ENCODE peak calls at places on chromosomes 3 and 15, in nine cellular contexts. Z is Peyer's patch, L is GM20000, C is AG09309, B is transverse colon, Y is fibroblast of mammary gland, P is H1, M is uterus, U is choroid plexus epithelial cell. V is an unnamed sample.
A peak's percentile ranks its signal among the peaks of the same experiment; 100 is the strongest.

GRCh38 chr3:134897391-134898131 is 102.5 kb downstream of the EPHB1 start:
- DNase-seq in Z (no peak), L (no peak), C (no peak), B (no peak), Y (no peak), P (no peak), M (no peak), U (no peak), V (no peak)

GRCh38 chr3:143287403-143287802 is 167.8 kb downstream of the CHST2 start:
- DNase-seq in Z (no peak), L (no peak), C (no peak), B (no peak), Y (no peak), P (no peak), M (no peak), U (no peak), V (no peak)

GRCh38 chr15:88476635-88477038 is 9.1 kb downstream of the MRPS11 start:
- DNase-seq in Z (no peak), L (peak; percentile 49), C (no peak), B (no peak), Y (peak; percentile 68), P (no peak), M (peak; percentile 50), U (peak; percentile 69), V (no peak)

GRCh38 chr3:42764115-42764514 is 8.9 kb downstream of the CCDC13 start:
- DNase-seq in Z (no peak), L (no peak), C (no peak), B (no peak), Y (no peak), P (no peak), M (no peak), U (no peak), V (no peak)

GRCh38 chr3:42071720-42072582 is 19.2 kb upstream of the TRAK1 start:
- DNase-seq in Z (peak; percentile 54), L (peak; percentile 38), C (peak; percentile 80), B (peak; percentile 75), Y (peak; percentile 87), P (no peak), M (peak; percentile 60), U (peak; percentile 76), V (peak; percentile 33)

GRCh38 chr3:77320514-77320913 is 280.6 kb downstream of the ROBO2 start:
- DNase-seq in Z (no peak), L (peak; percentile 17), C (no peak), B (no peak), Y (peak; percentile 48), P (no peak), M (no peak), U (peak; percentile 85), V (no peak)

GRCh38 chr3:102006812-102007485 is 157.6 kb downstream of the NFKBIZ start:
- DNase-seq in Z (no peak), L (no peak), C (peak; percentile 86), B (peak; percentile 14), Y (peak; percentile 95), P (no peak), M (peak; percentile 19), U (peak; percentile 99), V (no peak)

GRCh38 chr15:74345051-74345450 is 22.4 kb downstream of the CYP11A1 start:
- DNase-seq in Z (no peak), L (no peak), C (no peak), B (no peak), Y (no peak), P (no peak), M (no peak), U (peak; percentile 40), V (no peak)

GRCh38 chr15:87167706-87168105 is 1088.0 kb downstream of the AGBL1 start:
- DNase-seq in Z (no peak), L (no peak), C (no peak), B (no peak), Y (no peak), P (no peak), M (no peak), U (no peak), V (no peak)

GRCh38 chr3:136899622-136900158 is 37.7 kb downstream of the NCK1 start:
- DNase-seq in Z (no peak), L (no peak), C (no peak), B (no peak), Y (no peak), P (no peak), M (no peak), U (no peak), V (no peak)

GRCh38 chr3:61574854-61575253 is 13.5 kb downstream of the PTPRG start:
- DNase-seq in Z (no peak), L (no peak), C (peak; percentile 99), B (no peak), Y (peak; percentile 100), P (peak; percentile 43), M (no peak), U (peak; percentile 99), V (no peak)

GRCh38 chr15:70801111-70801510 is 37.8 kb upstream of the UACA start:
- DNase-seq in Z (no peak), L (no peak), C (no peak), B (no peak), Y (no peak), P (no peak), M (no peak), U (peak; percentile 49), V (no peak)

GRCh38 chr3:149534671-149535394 is 60.3 kb downstream of the TM4SF4 start:
- DNase-seq in Z (no peak), L (no peak), C (peak; percentile 46), B (no peak), Y (peak; percentile 68), P (no peak), M (no peak), U (peak; percentile 70), V (no peak)

GRCh38 chr3:13277130-13277783 is 142.9 kb downstream of the NUP210 start:
- DNase-seq in Z (no peak), L (no peak), C (no peak), B (no peak), Y (no peak), P (no peak), M (no peak), U (no peak), V (no peak)

GRCh38 chr15:67836477-67836876 is 3.4 kb downstream of the RNU6-1 start:
- DNase-seq in Z (peak; percentile 55), L (peak; percentile 69), C (no peak), B (peak; percentile 62), Y (peak; percentile 40), P (peak; percentile 77), M (peak; percentile 51), U (peak; percentile 58), V (no peak)

GRCh38 chr15:31303434-31304073 is 23.1 kb upstream of the KLF13 start:
- DNase-seq in Z (no peak), L (no peak), C (no peak), B (peak; percentile 52), Y (peak; percentile 21), P (peak; percentile 59), M (no peak), U (peak; percentile 33), V (no peak)

DNA sequence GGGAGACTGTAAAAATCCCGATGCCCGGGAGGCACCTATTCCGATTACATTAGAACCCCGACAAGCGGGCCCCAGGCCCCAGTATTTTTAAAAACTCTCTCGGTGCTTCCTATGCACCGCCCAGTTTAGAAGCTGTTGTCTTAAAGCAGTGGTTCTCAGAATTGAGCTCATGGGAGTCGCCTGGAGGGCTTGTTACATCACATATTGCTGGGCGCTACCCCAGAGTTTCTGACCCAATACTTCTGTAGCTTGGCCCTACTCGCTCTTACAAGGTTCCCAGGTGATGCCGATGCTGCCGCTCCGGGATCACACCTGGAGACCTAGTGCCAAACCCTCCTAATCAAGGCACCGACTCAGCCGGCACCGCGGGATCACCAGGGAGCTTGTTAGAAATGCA is 35.2 kb downstream of the CPN2 start:
- DNase-seq in Z (no peak), L (no peak), C (no peak), B (no peak), Y (peak; percentile 48), P (no peak), M (no peak), U (peak; percentile 61), V (no peak)
- TF ChIP-seq CTCF in Z (no peak), L (no peak), C (no peak), B (peak; percentile 5), Y (no peak), P (no peak), M (no peak), U (no peak), V (no peak)

GRCh38 chr15:33135355-33135781 is 59.1 kb downstream of the FMN1 start:
- DNase-seq in Z (no peak), L (no peak), C (no peak), B (no peak), Y (peak; percentile 27), P (no peak), M (no peak), U (peak; percentile 63), V (no peak)

GRCh38 chr15:33138000-33138399 is 56.5 kb downstream of the FMN1 start:
- DNase-seq in Z (no peak), L (no peak), C (no peak), B (no peak), Y (no peak), P (no peak), M (no peak), U (peak; percentile 34), V (no peak)

GRCh38 chr15:33131880-33132279 is 62.6 kb downstream of the FMN1 start:
- DNase-seq in Z (no peak), L (no peak), C (no peak), B (no peak), Y (peak; percentile 69), P (no peak), M (no peak), U (peak; percentile 67), V (no peak)

GRCh38 chr15:33137101-33137500 is 57.4 kb downstream of the FMN1 start:
- DNase-seq in Z (no peak), L (no peak), C (no peak), B (no peak), Y (no peak), P (no peak), M (no peak), U (no peak), V (no peak)

GRCh38 chr15:33132722-33133345 is 61.7 kb downstream of the FMN1 start:
- DNase-seq in Z (no peak), L (no peak), C (peak; percentile 33), B (peak; percentile 33), Y (peak; percentile 74), P (no peak), M (no peak), U (peak; percentile 87), V (no peak)
- TF ChIP-seq CTCF in Z (peak; percentile 78), L (no peak), C (peak; percentile 88), B (peak; percentile 64), Y (peak; percentile 87), P (no peak), M (peak; percentile 35), U (peak; percentile 86), V (peak; percentile 48)

GRCh38 chr3:139353920-139354556 is 10.2 kb downstream of the MRPS22 start:
- DNase-seq in Z (no peak), L (no peak), C (no peak), B (no peak), Y (peak; percentile 68), P (no peak), M (no peak), U (peak; percentile 85), V (no peak)
- TF ChIP-seq CTCF in Z (peak; percentile 66), L (no peak), C (peak; percentile 82), B (peak; percentile 48), Y (peak; percentile 90), P (no peak), M (no peak), U (peak; percentile 85), V (peak; percentile 45)

DNA sequence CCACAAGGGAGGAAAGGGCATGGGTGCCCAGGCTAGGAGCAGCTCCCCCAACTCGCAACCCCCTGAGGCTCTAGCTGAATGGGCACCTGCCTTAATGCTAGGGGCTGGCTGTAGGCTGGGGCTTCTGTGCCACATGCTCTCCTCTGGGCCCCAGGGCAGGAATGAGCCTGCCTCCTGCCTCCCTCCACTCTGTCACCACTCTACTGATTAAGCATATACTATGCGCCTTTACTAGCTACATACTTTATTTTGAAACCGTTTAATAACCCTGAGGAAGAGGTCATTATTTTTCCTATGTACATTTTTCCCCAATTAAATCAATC is 122.7 kb downstream of the DNAJB8 start:
- DNase-seq in Z (no peak), L (no peak), C (no peak), B (no peak), Y (no peak), P (no peak), M (no peak), U (no peak), V (no peak)
- TF ChIP-seq CTCF in Z (no peak), L (no peak), C (no peak), B (no peak), Y (no peak), P (no peak), M (no peak), U (no peak), V (no peak)

V was measured in D721Med.